ENCODE peak calls at places on chromosomes 2 and 18, in eight cellular contexts. M, D, L, W, R, G, F and Q are unnamed samples.

GRCh38 chr2:228707846-228708245 is 526.4 kb upstream of the SPHKAP start:
- DNase-seq in M (no peak), D (no peak), L (no peak), W (no peak), R (no peak), G (no peak), F (no peak), Q (no peak)

GRCh38 chr2:102241616-102242260 is 54.9 kb downstream of the IL1RL2 start:
- DNase-seq in M (no peak), D (peak; percentile 74), L (no peak), W (no peak), R (no peak), G (no peak), F (no peak), Q (peak; percentile 58)

GRCh38 chr2:215503381-215503780 is 67.5 kb upstream of the FN1 start:
- DNase-seq in M (peak; percentile 83), D (no peak), L (no peak), W (no peak), R (no peak), G (no peak), F (no peak), Q (no peak)

GRCh38 chr2:9909106-9909505 is 42.4 kb upstream of the GRHL1 start:
- DNase-seq in M (peak; percentile 68), D (peak; percentile 8), L (no peak), W (no peak), R (no peak), G (no peak), F (no peak), Q (no peak)

GRCh38 chr2:112811841-112812306 is 24.7 kb downstream of the IL1B start:
- DNase-seq in M (peak; percentile 66), D (peak; percentile 93), L (no peak), W (no peak), R (no peak), G (peak; percentile 62), F (no peak), Q (peak; percentile 15)

GRCh38 chr2:238930216-238930615 is 82.3 kb downstream of the TWIST2 start:
- DNase-seq in M (no peak), D (no peak), L (no peak), W (peak; percentile 0), R (no peak), G (no peak), F (no peak), Q (no peak)

GRCh38 chr18:43129946-43130523 is 14.6 kb upstream of the RIT2 start:
- DNase-seq in M (peak; percentile 37), D (peak; percentile 52), L (no peak), W (no peak), R (no peak), G (no peak), F (no peak), Q (no peak)

GRCh38 chr2:131425191-131426021 is 50.5 kb upstream of the TUBA3D start:
- DNase-seq in M (peak; percentile 14), D (no peak), L (peak; percentile 50), W (no peak), R (no peak), G (no peak), F (no peak), Q (no peak)

GRCh38 chr18:57819671-57820460 is 16.8 kb upstream of the ATP8B1 start:
- DNase-seq in M (peak; percentile 90), D (peak; percentile 78), L (peak; percentile 45), W (no peak), R (peak; percentile 63), G (peak; percentile 52), F (peak; percentile 52), Q (no peak)

GRCh38 chr2:237207641-237208040 is 122.0 kb downstream of the COPS8 start:
- DNase-seq in M (peak; percentile 86), D (peak; percentile 69), L (no peak), W (no peak), R (peak; percentile 4), G (no peak), F (no peak), Q (no peak)

GRCh38 chr2:88874063-88874657 is 182.7 kb downstream of the RPIA start:
- DNase-seq in M (peak; percentile 75), D (peak; percentile 62), L (peak; percentile 68), W (no peak), R (peak; percentile 65), G (peak; percentile 41), F (peak; percentile 63), Q (peak; percentile 46)

GRCh38 chr18:23406271-23406787 is 46.8 kb upstream of the RIOK3 start:
- DNase-seq in M (peak; percentile 26), D (no peak), L (peak; percentile 62), W (no peak), R (no peak), G (no peak), F (no peak), Q (no peak)

GRCh38 chr2:1883476-1883875 is 139.2 kb upstream of the PXDN start:
- DNase-seq in M (no peak), D (no peak), L (no peak), W (no peak), R (no peak), G (no peak), F (no peak), Q (no peak)

GRCh38 chr2:3130889-3131635 is 246.6 kb downstream of the EIPR1 start:
- DNase-seq in M (peak; percentile 43), D (no peak), L (no peak), W (no peak), R (no peak), G (no peak), F (no peak), Q (no peak)

GRCh38 chr2:188410504-188411235 is 119.0 kb downstream of the GULP1 start:
- DNase-seq in M (peak; percentile 30), D (peak; percentile 67), L (no peak), W (no peak), R (no peak), G (no peak), F (no peak), Q (no peak)

GRCh38 chr2:230382108-230382507 is 33.9 kb upstream of the SP100 start:
- DNase-seq in M (no peak), D (no peak), L (no peak), W (no peak), R (no peak), G (no peak), F (no peak), Q (no peak)

GRCh38 chr18:22169011-22169888 is at the start of gene GATA6:
- DNase-seq in M (peak; percentile 82), D (peak; percentile 84), L (peak; percentile 96), W (peak; percentile 69), R (peak; percentile 92), G (peak; percentile 81), F (peak; percentile 71), Q (peak; percentile 48)

GRCh38 chr2:225334524-225334923 is 65.0 kb upstream of the NYAP2 start:
- DNase-seq in M (no peak), D (peak; percentile 66), L (no peak), W (no peak), R (no peak), G (no peak), F (no peak), Q (no peak)

GRCh38 chr2:219595250-219595649 is 2.4 kb upstream of the STK11IP start:
- DNase-seq in M (no peak), D (no peak), L (peak; percentile 72), W (no peak), R (peak; percentile 56), G (no peak), F (no peak), Q (no peak)

GRCh38 chr18:57792741-57793629 is 10.1 kb downstream of the ATP8B1 start:
- DNase-seq in M (no peak), D (no peak), L (no peak), W (no peak), R (no peak), G (no peak), F (no peak), Q (no peak)

GRCh38 chr2:101440127-101440738 is 34.7 kb downstream of the RFX8 start:
- DNase-seq in M (peak; percentile 36), D (peak; percentile 83), L (peak; percentile 80), W (no peak), R (no peak), G (no peak), F (no peak), Q (no peak)

GRCh38 chr2:123093199-123093598 is 931.9 kb upstream of the CNTNAP5 start:
- DNase-seq in M (no peak), D (no peak), L (no peak), W (no peak), R (no peak), G (no peak), F (no peak), Q (no peak)

GRCh38 chr2:200221055-200221692 is 85.3 kb upstream of the SPATS2L start:
- DNase-seq in M (no peak), D (no peak), L (no peak), W (no peak), R (no peak), G (no peak), F (no peak), Q (no peak)

GRCh38 chr2:9333591-9334171 is 89.6 kb downstream of the ITGB1BP1 start:
- DNase-seq in M (peak; percentile 88), D (peak; percentile 64), L (peak; percentile 77), W (no peak), R (peak; percentile 69), G (peak; percentile 82), F (peak; percentile 19), Q (peak; percentile 45)

GRCh38 chr2:2850218-2850850 is 519.3 kb upstream of the MYT1L start:
- DNase-seq in M (no peak), D (no peak), L (no peak), W (no peak), R (no peak), G (no peak), F (no peak), Q (no peak)

GRCh38 chr2:151437630-151438029 is 27.9 kb downstream of the RIF1 start:
- DNase-seq in M (peak; percentile 31), D (peak; percentile 31), L (peak; percentile 20), W (no peak), R (no peak), G (peak; percentile 10), F (no peak), Q (peak; percentile 21)

GRCh38 chr2:54103454-54104314 is 11.7 kb upstream of the ACYP2 start:
- DNase-seq in M (peak; percentile 92), D (peak; percentile 89), L (peak; percentile 43), W (no peak), R (no peak), G (peak; percentile 73), F (peak; percentile 52), Q (peak; percentile 59)

GRCh38 chr2:96090527-96090926 is 25.8 kb downstream of the ADRA2B start:
- DNase-seq in M (no peak), D (no peak), L (no peak), W (no peak), R (no peak), G (no peak), F (no peak), Q (no peak)

GRCh38 chr2:219565130-219566080 is 5.9 kb downstream of the OBSL1 start:
- DNase-seq in M (no peak), D (no peak), L (no peak), W (no peak), R (no peak), G (no peak), F (no peak), Q (no peak)

GRCh38 chr18:22606563-22607283 is 189.0 kb upstream of the CTAGE1 start:
- DNase-seq in M (no peak), D (peak; percentile 40), L (peak; percentile 20), W (no peak), R (no peak), G (no peak), F (no peak), Q (no peak)

GRCh38 chr2:221997100-221997499 is 301.7 kb downstream of the PAX3 start:
- DNase-seq in M (peak; percentile 73), D (peak; percentile 91), L (no peak), W (no peak), R (no peak), G (peak; percentile 85), F (no peak), Q (no peak)

GRCh38 chr2:84022810-84023431 is 436.2 kb downstream of the SUCLG1 start:
- DNase-seq in M (peak; percentile 5), D (peak; percentile 56), L (peak; percentile 73), W (no peak), R (peak; percentile 63), G (peak; percentile 33), F (peak; percentile 25), Q (peak; percentile 41)

GRCh38 chr2:56130463-56131070 is 53.2 kb upstream of the CCDC85A start:
- DNase-seq in M (peak; percentile 56), D (peak; percentile 23), L (peak; percentile 49), W (no peak), R (peak; percentile 46), G (peak; percentile 32), F (peak; percentile 4), Q (peak; percentile 48)

GRCh38 chr2:220513573-220514288 is 886.3 kb downstream of the SLC4A3 start:
- DNase-seq in M (peak; percentile 31), D (no peak), L (no peak), W (no peak), R (no peak), G (no peak), F (no peak), Q (no peak)